ENCODE peak calls at places on chromosomes 7 and 10, in eight cellular contexts. F, K, G, R, P, X, Z and S are unnamed samples.

GRCh38 chr7:118844748-118845147 is 620.2 kb downstream of the ANKRD7 start:
- DNase-seq in X (no peak), R (no peak), Z (no peak), K (peak; percentile 2), G (peak; percentile 77), P (no peak), F (no peak), S (no peak)

GRCh38 chr10:63466168-63466935 is 575 bp upstream of the JMJD1C start:
- DNase-seq in K (peak; percentile 70), F (peak; percentile 34), X (peak; percentile 60), Z (peak; percentile 44), P (peak; percentile 79), R (peak; percentile 22), G (peak; percentile 43), S (no peak)

GRCh38 chr10:26869528-26869927 is 8.8 kb upstream of the ABI1 start:
- DNase-seq in R (no peak), G (peak; percentile 97), P (no peak), X (peak; percentile 12), F (peak; percentile 45), Z (peak; percentile 80), K (no peak), S (no peak)

GRCh38 chr7:66837007-66837406 is 84.0 kb upstream of the TMEM248 start:
- DNase-seq in Z (no peak), P (no peak), G (no peak), X (no peak), K (peak; percentile 5), F (peak; percentile 53), R (no peak), S (no peak)

GRCh38 chr7:155205368-155206285 is 92.1 kb upstream of the INSIG1 start:
- DNase-seq in K (peak; percentile 98), Z (peak; percentile 54), G (peak; percentile 98), F (peak; percentile 93), P (peak; percentile 92), R (peak; percentile 86), X (peak; percentile 99), S (peak; percentile 83)

GRCh38 chr7:13117103-13117502 is 429.7 kb downstream of the ARL4A start:
- DNase-seq in G (no peak), K (peak; percentile 35), P (no peak), X (peak; percentile 8), F (no peak), Z (no peak), R (no peak), S (no peak)

GRCh38 chr10:14601872-14602725 is 172.6 kb downstream of the FAM107B start:
- DNase-seq in Z (peak; percentile 48), R (no peak), P (no peak), G (peak; percentile 67), X (peak; percentile 73), K (peak; percentile 62), F (peak; percentile 89), S (no peak)

GRCh38 chr10:110141747-110142625 is 65.4 kb upstream of the MXI1 start:
- DNase-seq in X (no peak), P (no peak), Z (no peak), F (no peak), K (no peak), R (no peak), G (no peak), S (no peak)

GRCh38 chr10:43785252-43785651 is 136.6 kb upstream of the ZNF32 start:
- DNase-seq in F (peak; percentile 8), R (no peak), G (no peak), P (no peak), K (no peak), Z (no peak), X (no peak), S (no peak)

GRCh38 chr10:48493083-48493871 is 111.6 kb downstream of the ARHGAP22 start:
- DNase-seq in K (no peak), R (no peak), G (peak; percentile 31), Z (no peak), X (peak; percentile 11), F (no peak), P (no peak), S (peak; percentile 9)

GRCh38 chr10:60564475-60564874 is 174.8 kb upstream of the ANK3 start:
- DNase-seq in R (no peak), G (no peak), F (no peak), K (peak; percentile 13), X (no peak), Z (no peak), P (no peak), S (no peak)

GRCh38 chr10:62511656-62512055 is 137.5 kb downstream of the ZNF365 start:
- DNase-seq in R (no peak), X (no peak), F (no peak), K (no peak), G (no peak), P (no peak), Z (no peak), S (no peak)

GRCh38 chr10:61279400-61279799 is 173.8 kb downstream of the TMEM26 start:
- DNase-seq in G (no peak), Z (no peak), K (no peak), F (no peak), R (no peak), P (no peak), X (no peak), S (no peak)

DNA sequence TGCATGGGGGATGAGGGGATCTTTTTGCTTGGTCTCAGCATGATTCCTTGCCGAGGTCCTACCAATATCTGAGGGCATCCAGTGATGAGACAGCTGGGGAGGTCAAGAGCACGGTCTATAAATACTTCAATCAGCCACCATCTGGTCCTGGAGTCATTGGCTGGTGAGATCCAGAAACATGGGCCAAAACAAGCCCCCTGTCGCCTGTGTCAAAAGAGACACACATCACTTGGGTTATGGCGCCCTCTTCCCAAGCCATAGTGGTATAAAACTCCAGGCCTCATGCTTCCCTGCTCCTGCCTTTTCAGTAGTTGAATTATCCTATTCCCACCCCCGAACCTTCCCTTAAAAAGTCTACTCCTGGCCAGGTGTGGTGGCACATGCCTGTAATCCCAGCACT is 60.9 kb downstream of the SLC35B4 start:
- DNase-seq in P (no peak), X (no peak), Z (no peak), R (no peak), F (no peak), G (no peak), K (no peak), S (no peak)
- TF ChIP-seq CTCF in P (no peak), X (no peak), Z (no peak), R (no peak), F (no peak), G (peak; percentile 34), K (no peak), S (no peak)

GRCh38 chr10:122490268-122490667 is 28.9 kb downstream of the HTRA1 start:
- DNase-seq in Z (no peak), R (peak; percentile 30), F (no peak), G (no peak), K (peak; percentile 58), P (no peak), X (peak; percentile 72), S (no peak)

GRCh38 chr10:122492955-122493597 is 31.7 kb downstream of the HTRA1 start:
- DNase-seq in X (peak; percentile 84), Z (no peak), P (no peak), R (peak; percentile 54), F (no peak), G (no peak), K (no peak), S (no peak)

GRCh38 chr10:122492006-122492405 is 30.7 kb downstream of the HTRA1 start:
- DNase-seq in R (no peak), K (no peak), G (no peak), X (no peak), P (no peak), Z (no peak), F (no peak), S (no peak)

GRCh38 chr10:122493761-122494160 is 32.4 kb downstream of the HTRA1 start:
- DNase-seq in K (no peak), G (no peak), F (no peak), Z (no peak), X (no peak), P (no peak), R (no peak), S (no peak)

DNA sequence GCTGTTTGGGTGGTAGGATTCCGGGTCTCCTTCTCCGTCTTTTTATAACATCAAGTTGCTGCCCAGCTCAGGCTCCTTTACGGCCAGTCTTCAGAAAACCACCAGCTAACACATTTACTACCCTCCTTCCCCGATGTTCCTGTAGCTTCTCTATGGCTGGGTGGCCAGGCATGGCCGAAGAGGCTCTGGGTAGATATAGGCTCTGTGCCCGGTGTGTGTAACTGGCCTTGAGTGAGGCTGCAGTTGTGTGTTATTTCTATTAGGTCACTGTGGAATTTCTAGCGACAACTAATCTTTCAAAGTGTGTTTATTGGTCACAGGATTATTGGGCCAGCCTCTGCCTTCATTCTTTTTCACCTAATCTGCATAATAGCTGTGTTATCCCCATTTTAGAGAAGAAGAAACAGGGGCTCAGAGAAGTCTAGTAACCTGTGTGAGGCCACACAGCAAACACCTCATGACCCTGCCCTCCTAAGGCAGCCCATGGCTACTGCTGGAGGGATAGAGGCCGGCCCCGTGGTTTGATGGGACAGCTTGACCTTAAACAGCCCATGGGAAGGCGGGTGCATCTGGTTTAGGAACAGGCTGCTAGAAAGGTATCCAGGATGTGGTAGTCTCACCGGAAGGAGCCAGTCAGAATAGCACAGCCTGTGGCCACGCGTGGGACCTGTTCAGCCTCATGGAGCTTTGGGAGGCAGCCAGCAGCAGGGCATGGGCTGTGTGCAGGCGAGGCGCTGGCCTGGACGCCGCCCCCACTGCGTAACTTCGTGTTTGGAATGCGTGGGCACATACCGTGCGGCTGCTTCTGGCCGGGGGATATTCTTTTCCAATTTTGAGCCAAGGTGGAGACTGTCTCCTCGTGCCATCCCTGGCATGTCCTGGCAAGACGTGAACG is 29.7 kb downstream of the HTRA1 start:
- DNase-seq in K (no peak), R (no peak), X (peak; percentile 61), G (peak; percentile 76), F (no peak), P (no peak), Z (peak; percentile 92), S (no peak)
- TF ChIP-seq CTCF in K (no peak), R (no peak), X (no peak), G (no peak), F (no peak), P (no peak), Z (no peak), S (no peak)

GRCh38 chr10:113463083-113463482 is 89.8 kb upstream of the HABP2 start:
- DNase-seq in P (no peak), K (no peak), F (no peak), G (no peak), X (no peak), Z (no peak), R (no peak), S (no peak)
- TF ChIP-seq CTCF in P (no peak), K (no peak), F (no peak), G (no peak), X (no peak), Z (no peak), R (no peak), S (no peak)

GRCh38 chr7:54544356-54545240 is 2.4 kb downstream of the VSTM2A start:
- DNase-seq in R (no peak), P (peak; percentile 75), F (no peak), K (no peak), X (no peak), Z (no peak), G (no peak), S (no peak)

GRCh38 chr7:54542920-54543539 is 855 bp downstream of the VSTM2A start:
- DNase-seq in R (no peak), P (no peak), X (peak; percentile 13), G (no peak), F (no peak), Z (no peak), K (peak; percentile 50), S (no peak)

GRCh38 chr7:54538122-54538521 is 4.1 kb upstream of the VSTM2A start:
- DNase-seq in R (no peak), F (no peak), P (no peak), G (no peak), Z (no peak), K (no peak), X (no peak), S (no peak)

GRCh38 chr7:54545241-54545563 is 3.0 kb downstream of the VSTM2A start:
- DNase-seq in P (no peak), X (no peak), Z (no peak), K (no peak), G (no peak), R (no peak), F (no peak), S (no peak)

GRCh38 chr7:54541941-54542618 is at the start of gene VSTM2A:
- DNase-seq in P (peak; percentile 75), X (no peak), F (no peak), R (no peak), K (peak; percentile 10), Z (no peak), G (no peak), S (no peak)
- TF ChIP-seq CTCF in P (no peak), X (no peak), F (no peak), R (no peak), K (peak; percentile 9), Z (no peak), G (no peak), S (no peak)